ENCODE peak calls at places on chromosomes 11 and 22, in ten cellular contexts. X is transverse colon, B is SK-N-SH, Z is HCT116, U is prostate gland, S is GM23338, N is suprapubic skin, I is HL-60, Q is spleen, K is GM12878. D is an unnamed sample.

GRCh38 chr11:57566564-57567209 is 785 bp downstream of the UBE2L6 start:
- DNase-seq in B (peak), U (no peak), K (no peak), I (no peak), X (no peak), S (no peak), Z (no peak), N (no peak), Q (no peak), D (no peak)

GRCh38 chr11:11382858-11383532 is 29.9 kb upstream of the CSNK2A3 start:
- DNase-seq in Q (no peak), K (no peak), Z (no peak), S (no peak), I (no peak), B (no peak), U (no peak), X (no peak), N (no peak), D (no peak)

GRCh38 chr11:67634366-67635230 is 4.9 kb upstream of the NUDT8 start:
- DNase-seq in Q (no peak), U (no peak), S (no peak), N (no peak), Z (no peak), X (no peak), K (no peak), I (no peak), B (no peak), D (no peak)

GRCh38 chr11:119964136-119965025 is 173.5 kb downstream of the TRIM29 start:
- DNase-seq in Q (no peak), Z (no peak), U (peak), S (peak), N (no peak), I (no peak), B (no peak), X (no peak), K (no peak), D (no peak)

GRCh38 chr22:23203452-23204124 is 23.3 kb downstream of the BCR start:
- DNase-seq in K (no peak), X (no peak), Q (peak), U (no peak), Z (no peak), S (no peak), I (no peak), N (no peak), B (no peak), D (no peak)

GRCh38 chr11:61728066-61728939 is 24.1 kb upstream of the MYRF start:
- DNase-seq in I (no peak), K (no peak), Z (no peak), B (no peak), Q (no peak), X (no peak), S (peak), N (no peak), U (no peak), D (no peak)

GRCh38 chr22:48566741-48567140 is 1260.9 kb downstream of the BRD1 start:
- DNase-seq in U (no peak), N (no peak), I (no peak), X (no peak), S (no peak), B (no peak), K (no peak), Z (no peak), Q (no peak), D (no peak)

GRCh38 chr11:64887757-64888405 is 9.5 kb upstream of the EHD1 start:
- DNase-seq in Z (peak), I (peak), U (peak), S (peak), N (peak), K (no peak), B (peak), Q (peak), X (peak), D (peak)

GRCh38 chr11:99320769-99321290 is 300.1 kb downstream of the CNTN5 start:
- DNase-seq in N (no peak), K (no peak), S (no peak), B (no peak), X (no peak), I (no peak), U (no peak), Q (no peak), Z (no peak), D (no peak)

GRCh38 chr11:75313457-75314272 is 37.8 kb downstream of the ARRB1 start:
- DNase-seq in X (no peak), B (no peak), S (no peak), U (no peak), K (no peak), Q (no peak), N (no peak), I (no peak), Z (no peak), D (peak)

GRCh38 chr11:106231591-106231990 is 154.1 kb downstream of the AASDHPPT start:
- DNase-seq in K (no peak), Z (no peak), X (no peak), I (no peak), U (no peak), S (no peak), N (no peak), B (no peak), Q (no peak), D (no peak)

GRCh38 chr22:18078329-18079041 is 695 bp downstream of the PEX26 start:
- DNase-seq in N (peak), I (peak), B (peak), S (peak), Z (no peak), K (no peak), Q (peak), U (no peak), X (peak), D (peak)

GRCh38 chr22:49966716-49967332 is 6.3 kb downstream of the PIM3 start:
- DNase-seq in Q (peak), Z (no peak), B (peak), X (peak), I (no peak), U (no peak), K (no peak), S (no peak), N (peak), D (peak)

GRCh38 chr22:46557736-46558480 is 20.5 kb upstream of the CELSR1 start:
- DNase-seq in N (no peak), S (no peak), Q (no peak), X (no peak), I (no peak), Z (no peak), B (no peak), K (no peak), U (peak), D (peak)

DNA sequence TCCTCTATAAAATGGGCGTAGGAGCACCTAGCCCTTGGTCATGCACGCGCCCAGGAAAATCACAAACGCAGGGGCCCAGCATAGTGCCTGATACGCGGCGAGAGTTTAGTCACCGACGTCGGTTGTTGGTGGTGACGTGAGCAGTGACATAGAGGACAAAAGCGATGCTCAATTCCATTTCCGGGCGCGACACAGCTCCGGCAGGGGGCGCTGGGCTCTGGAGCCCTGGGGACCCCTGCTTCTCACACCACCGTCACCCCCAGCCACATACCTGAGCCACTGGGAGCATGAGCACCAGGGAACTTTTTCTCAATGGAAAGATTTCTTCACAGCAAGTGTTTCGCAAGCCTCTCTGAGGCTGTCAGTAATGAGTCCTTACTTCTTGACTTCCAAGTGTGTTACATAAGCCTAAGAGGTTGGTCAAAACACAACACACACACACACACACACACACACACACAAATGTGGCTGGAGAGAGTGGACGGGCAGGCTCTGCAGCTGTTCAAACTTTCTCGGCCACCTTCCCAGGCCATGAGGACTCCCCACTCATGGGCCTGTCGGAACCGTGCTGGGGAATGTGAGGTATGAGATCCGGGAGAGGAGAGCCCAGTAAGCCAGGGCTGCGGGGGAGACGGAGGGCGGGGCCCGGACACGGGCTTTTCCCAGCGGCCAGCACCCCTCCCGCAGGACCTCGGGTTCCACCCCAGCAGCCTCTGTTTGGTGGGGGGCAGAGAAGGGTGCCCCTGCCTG is 36.9 kb upstream of the LINC01488 start:
- DNase-seq in U (peak), I (peak), B (no peak), S (peak), X (peak), Q (peak), Z (no peak), K (no peak), N (no peak), D (no peak)
- TF ChIP-seq POLR2AphosphoS5 in U (peak), I (peak), B (no peak), S (no peak), X (peak), Q (no peak), Z (no peak), K (no peak), N (peak), D (peak)

GRCh38 chr11:94767701-94768601 is at the start of gene AMOTL1:
- DNase-seq in I (peak), Q (peak), U (peak), X (peak), K (no peak), N (peak), S (peak), B (peak), Z (peak), D (peak)
- TF ChIP-seq POLR2AphosphoS5 in I (no peak), Q (peak), U (peak), X (peak), K (no peak), N (no peak), S (no peak), B (peak), Z (peak), D (peak)

DNA sequence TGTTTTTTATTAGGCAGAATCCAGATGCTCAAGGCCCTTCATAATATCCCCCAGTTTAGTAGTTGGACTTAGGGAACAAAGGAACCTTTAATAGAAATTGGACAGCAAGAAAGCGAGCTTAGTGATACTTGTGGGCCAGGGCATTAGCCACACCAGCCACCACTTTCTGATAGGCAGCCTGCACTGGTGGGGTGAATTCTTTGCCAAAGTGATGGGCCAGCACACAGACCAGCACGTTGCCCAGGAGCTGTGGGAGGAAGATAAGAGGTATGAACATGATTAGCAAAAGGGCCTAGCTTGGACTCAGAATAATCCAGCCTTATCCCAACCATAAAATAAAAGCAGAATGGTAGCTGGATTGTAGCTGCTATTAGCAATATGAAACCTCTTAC is 1.4 kb downstream of the HBB start:
- DNase-seq in X (no peak), N (no peak), Q (no peak), K (no peak), B (no peak), Z (no peak), U (no peak), S (no peak), I (no peak), D (no peak)
- TF ChIP-seq POLR2AphosphoS5 in X (no peak), N (no peak), Q (no peak), K (no peak), B (no peak), Z (no peak), U (no peak), S (no peak), I (no peak), D (no peak)

GRCh38 chr11:829116-829945 is 1.6 kb downstream of the CRACR2B start:
- DNase-seq in Q (peak), N (no peak), U (no peak), S (peak), K (no peak), Z (no peak), X (peak), B (no peak), I (no peak), D (peak)
- TF ChIP-seq POLR2AphosphoS5 in Q (peak), N (no peak), U (no peak), S (no peak), K (no peak), Z (no peak), X (no peak), B (no peak), I (no peak), D (no peak)

GRCh38 chr11:70667767-70668166 is 269.4 kb downstream of the CTTN start:
- DNase-seq in B (no peak), X (no peak), I (no peak), N (no peak), U (no peak), Q (no peak), Z (no peak), S (no peak), K (no peak), D (no peak)
- TF ChIP-seq POLR2AphosphoS5 in B (no peak), X (no peak), I (no peak), N (no peak), U (no peak), Q (no peak), Z (no peak), S (no peak), K (no peak), D (no peak)